ENCODE peak calls at places on chromosomes 11 and 22, in ten cellular contexts. N, D, K, R, Q, V, H, C, A and O are unnamed samples. For H3K4me1, the result is how much of the 10 kb centered on the place peaks cover.

GRCh38 chr11:73520358-73521061 is 77.4 kb downstream of the FAM168A start:
- DNase-seq in K (no peak), R (no peak), V (no peak), H (no peak), N (no peak), Q (no peak), C (no peak), D (no peak), A (no peak), O (no peak)

GRCh38 chr11:44067266-44067665 is 1.2 kb downstream of the ACCS start:
- DNase-seq in Q (no peak), D (no peak), A (no peak), H (no peak), R (no peak), C (no peak), V (no peak), K (no peak), N (no peak), O (no peak)

GRCh38 chr11:61778357-61778886 is 14.0 kb downstream of the TMEM258 start:
- DNase-seq in D (no peak), R (no peak), H (no peak), K (no peak), A (peak), V (no peak), Q (no peak), N (no peak), C (no peak), O (no peak)

GRCh38 chr11:120079750-120080610 is 57.9 kb downstream of the TRIM29 start:
- DNase-seq in C (no peak), Q (no peak), H (peak), V (peak), A (no peak), K (peak), N (no peak), R (no peak), D (no peak), O (peak)

GRCh38 chr11:2574553-2575535 is 125.0 kb downstream of the KCNQ1OT1 start:
- DNase-seq in V (no peak), H (no peak), C (no peak), R (peak), N (no peak), D (no peak), Q (peak), K (peak), A (peak), O (peak)

GRCh38 chr11:76419896-76420295 is 24.9 kb upstream of the EMSY start:
- DNase-seq in Q (no peak), N (peak), A (no peak), D (no peak), H (peak), V (peak), R (no peak), C (no peak), K (no peak), O (peak)

GRCh38 chr11:73929388-73929787 is 21.4 kb upstream of the DNAJB13 start:
- DNase-seq in V (no peak), Q (no peak), D (no peak), A (no peak), C (no peak), H (no peak), K (no peak), N (no peak), R (no peak), O (no peak)

GRCh38 chr22:49779853-49780271 is 47.8 kb downstream of the BRD1 start:
- DNase-seq in A (no peak), K (no peak), H (no peak), V (no peak), R (no peak), N (no peak), C (no peak), D (no peak), Q (no peak), O (no peak)

GRCh38 chr11:20488352-20488751 is 100.8 kb downstream of the PRMT3 start:
- DNase-seq in D (peak), V (no peak), C (no peak), H (no peak), Q (no peak), A (no peak), R (no peak), N (no peak), K (no peak), O (peak)

GRCh38 chr11:2741006-2741376 is 41.2 kb upstream of the KCNQ1OT1 start:
- DNase-seq in N (no peak), D (no peak), H (no peak), K (no peak), V (no peak), A (peak), R (no peak), C (no peak), Q (no peak), O (no peak)

GRCh38 chr11:72232260-72233055 is 7.9 kb downstream of the INPPL1 start:
- DNase-seq in C (no peak), A (peak), R (no peak), H (no peak), D (no peak), N (no peak), K (no peak), V (peak), Q (no peak), O (no peak)

GRCh38 chr11:83574516-83574915 is 288.3 kb upstream of the CCDC90B start:
- DNase-seq in V (no peak), A (no peak), Q (no peak), D (peak), K (no peak), C (no peak), R (no peak), H (no peak), N (no peak), O (no peak)

GRCh38 chr22:17981497-17981896 is 42.9 kb downstream of the MICAL3 start:
- DNase-seq in H (no peak), C (no peak), Q (no peak), V (no peak), K (no peak), N (no peak), R (no peak), D (no peak), A (no peak), O (no peak)

GRCh38 chr11:107591446-107592236 is 694 bp downstream of the ELMOD1 start:
- DNase-seq in A (peak), R (no peak), Q (no peak), N (peak), D (peak), H (peak), C (no peak), K (no peak), V (peak), O (peak)

GRCh38 chr11:45961841-45962240 is 39.4 kb downstream of the LARGE2 start:
- DNase-seq in N (no peak), R (no peak), H (no peak), D (no peak), C (no peak), V (no peak), Q (no peak), A (no peak), K (no peak), O (no peak)

GRCh38 chr11:34407121-34407813 is 31.5 kb upstream of the CAT start:
- DNase-seq in H (no peak), D (no peak), K (peak), R (no peak), Q (no peak), A (no peak), V (no peak), C (no peak), N (no peak), O (no peak)

GRCh38 chr11:7500251-7500650 is 13.5 kb upstream of the PPFIBP2 start:
- DNase-seq in A (no peak), R (no peak), K (no peak), H (no peak), C (no peak), Q (no peak), D (no peak), N (no peak), V (no peak), O (no peak)

GRCh38 chr11:19802773-19803293 is 90.2 kb downstream of the NAV2 start:
- DNase-seq in R (no peak), K (no peak), N (no peak), A (no peak), Q (no peak), H (no peak), V (no peak), D (no peak), C (no peak), O (no peak)

GRCh38 chr11:69310351-69310750 is 16.4 kb downstream of the MYEOV start:
- DNase-seq in K (no peak), C (no peak), V (no peak), R (no peak), D (no peak), H (no peak), Q (no peak), N (no peak), A (no peak), O (no peak)

GRCh38 chr11:10413268-10413667 is 41.8 kb upstream of the AMPD3 start:
- DNase-seq in D (no peak), R (peak), Q (peak), C (peak), H (no peak), V (no peak), N (no peak), K (no peak), A (no peak), O (peak)

GRCh38 chr22:28883917-28884753 is 763 bp downstream of the ZNRF3 start:
- DNase-seq in R (peak), N (peak), K (peak), V (peak), D (peak), H (peak), A (peak), C (no peak), Q (peak), O (peak)

GRCh38 chr11:2927851-2928604 is 1.2 kb downstream of the PHLDA2 start:
- DNase-seq in Q (peak), N (no peak), V (no peak), C (no peak), H (no peak), R (peak), D (peak), K (no peak), A (peak), O (no peak)

GRCh38 chr11:798093-798713 is at the start of gene SLC25A22:
- DNase-seq in K (peak), V (peak), R (peak), C (no peak), A (peak), D (peak), N (peak), H (peak), Q (peak), O (peak)

GRCh38 chr11:45926536-45927331 is 4.3 kb downstream of the LARGE2 start:
- DNase-seq in C (no peak), H (no peak), N (no peak), D (no peak), K (no peak), A (peak), R (peak), Q (no peak), V (no peak), O (no peak)

GRCh38 chr11:776459-777287 is 614 bp downstream of the GATD1 start:
- DNase-seq in D (no peak), R (no peak), K (no peak), Q (no peak), N (peak), V (no peak), H (peak), A (peak), C (no peak), O (peak)

GRCh38 chr11:76077575-76078150 is 128.6 kb downstream of the WNT11 start:
- DNase-seq in D (peak), A (no peak), R (no peak), K (no peak), Q (no peak), C (no peak), V (no peak), N (no peak), H (no peak), O (no peak)

GRCh38 chr11:69638941-69639681 is 1.8 kb upstream of the CCND1 start:
- DNase-seq in A (peak), R (peak), N (peak), Q (peak), K (peak), D (peak), C (peak), V (peak), H (peak), O (peak)

GRCh38 chr22:18056802-18057474 is 20.9 kb upstream of the PEX26 start:
- DNase-seq in Q (no peak), A (no peak), K (no peak), C (no peak), H (no peak), D (no peak), R (peak), N (no peak), V (no peak), O (no peak)

GRCh38 chr11:134527382-134528243 is 115.6 kb upstream of the B3GAT1 start:
- DNase-seq in V (peak), Q (peak), K (peak), C (no peak), D (no peak), A (no peak), H (no peak), R (no peak), N (no peak), O (no peak)

GRCh38 chr22:40898850-40899357 is 37.0 kb upstream of the DNAJB7 start:
- DNase-seq in Q (no peak), N (peak), R (no peak), V (no peak), H (peak), C (no peak), A (no peak), D (peak), K (no peak), O (peak)

GRCh38 chr22:39087098-39087497 is 9.9 kb upstream of the APOBEC3H start:
- DNase-seq in Q (no peak), A (no peak), D (no peak), H (no peak), N (no peak), R (no peak), K (no peak), V (no peak), C (no peak), O (no peak)
- H3K4me1 ChIP-seq in Q (under half), A (under half), D (under half), H (under half), N (under half), R (under half), K (under half), V (under half), C (under half), O (under half)

DNA sequence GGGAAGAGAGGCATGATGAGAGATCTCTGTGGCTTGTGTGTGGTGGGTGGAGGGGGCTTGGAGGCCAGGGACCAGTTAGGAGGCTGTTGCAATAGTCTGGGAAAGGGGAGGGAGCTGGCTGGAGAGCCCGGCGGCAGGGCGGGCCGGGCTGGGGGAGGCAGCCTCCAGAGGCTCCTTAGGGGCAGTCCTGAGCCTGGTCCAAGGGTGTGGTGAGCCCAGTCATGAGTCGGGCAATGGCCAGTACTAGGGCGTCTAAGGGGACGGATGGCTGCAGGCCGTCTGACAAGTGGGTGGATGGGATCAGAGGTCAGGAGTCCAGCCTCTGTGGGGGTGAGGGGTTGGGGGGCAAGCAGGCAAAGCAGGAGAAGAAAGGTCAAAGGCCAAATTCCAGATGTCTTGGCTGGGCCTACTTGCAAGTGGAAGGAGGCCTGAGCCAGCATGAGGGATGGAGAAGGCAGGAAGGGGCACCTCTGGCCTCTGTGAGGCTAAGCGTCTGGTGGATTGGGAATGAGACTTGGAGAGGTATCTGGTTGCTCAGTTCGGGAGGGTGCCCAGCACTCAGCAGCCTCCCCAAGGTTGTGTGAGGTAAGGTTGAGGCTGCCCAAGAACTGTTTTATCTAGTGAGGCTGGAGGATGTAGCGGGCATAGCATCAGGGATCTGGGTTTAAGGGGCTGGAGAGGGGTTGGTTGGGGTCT is 6.0 kb upstream of the CD248 start:
- DNase-seq in H (no peak), A (peak), V (no peak), Q (no peak), N (no peak), D (no peak), C (no peak), K (no peak), R (no peak), O (no peak)
- H3K4me1 ChIP-seq in H (under half), A (under half), V (under half), Q (under half), N (under half), D (half or more), C (under half), K (under half), R (under half), O (under half)

GRCh38 chr11:12249590-12250260 is 127.6 kb upstream of the PARVA start:
- DNase-seq in N (no peak), D (no peak), R (peak), Q (peak), V (no peak), C (no peak), A (peak), H (no peak), K (peak), O (peak)
- H3K4me1 ChIP-seq in N (under half), D (under half), R (under half), Q (under half), V (under half), C (half or more), A (half or more), H (under half), K (half or more), O (half or more)

GRCh38 chr22:21834869-21835268 is 32.6 kb downstream of the MAPK1 start:
- DNase-seq in R (no peak), N (no peak), D (no peak), V (no peak), Q (no peak), C (no peak), A (no peak), K (no peak), H (no peak), O (no peak)
- H3K4me1 ChIP-seq in R (under half), N (under half), D (under half), V (under half), Q (under half), C (half or more), A (under half), K (half or more), H (under half), O (under half)

GRCh38 chr11:64337538-64338249 is 2.3 kb upstream of the CCDC88B start:
- DNase-seq in K (no peak), R (no peak), C (no peak), N (no peak), D (no peak), V (no peak), H (no peak), A (no peak), Q (no peak), O (no peak)
- H3K4me1 ChIP-seq in K (under half), R (under half), C (under half), N (under half), D (under half), V (under half), H (under half), A (under half), Q (under half), O (under half)

GRCh38 chr22:45550416-45550815 is 47.7 kb downstream of the FBLN1 start:
- DNase-seq in R (no peak), V (no peak), K (no peak), D (no peak), N (no peak), H (no peak), Q (no peak), C (no peak), A (no peak), O (no peak)
- H3K4me1 ChIP-seq in R (under half), V (under half), K (half or more), D (under half), N (under half), H (under half), Q (under half), C (half or more), A (under half), O (under half)